ENCODE peak calls at places on chromosomes 5 and 9, in four cellular contexts. G is effector memory CD4-positive, alpha-beta T cell; D is heart left ventricle; B is neuronal stem cell. A is an unnamed sample.

GRCh38 chr5:112929336-112930081 is 7.5 kb upstream of the REEP5 start:
- DNase-seq in B (no peak), D (no peak), G (no peak), A (no peak)

GRCh38 chr5:138466058-138466899 is 1.0 kb downstream of the EGR1 start:
- DNase-seq in D (no peak), B (no peak), G (no peak), A (no peak)

GRCh38 chr9:126023962-126024361 is 276.8 kb downstream of the PBX3 start:
- DNase-seq in G (no peak), D (no peak), B (no peak), A (no peak)

GRCh38 chr9:6884101-6884500 is 126.3 kb downstream of the KDM4C start:
- DNase-seq in G (no peak), D (no peak), B (no peak), A (no peak)

GRCh38 chr5:33612386-33612785 is 171.6 kb downstream of the TARS1 start:
- DNase-seq in D (no peak), B (no peak), G (no peak), A (no peak)

GRCh38 chr9:88310310-88310980 is 77.8 kb upstream of the SPIN1 start:
- DNase-seq in G (no peak), B (no peak), D (no peak), A (no peak)

GRCh38 chr9:121222524-121223171 is 21.0 kb upstream of the RAB14 start:
- DNase-seq in G (no peak), B (no peak), D (no peak), A (no peak)

GRCh38 chr5:146098047-146098446 is 7.3 kb downstream of the PLAC8L1 start:
- DNase-seq in G (no peak), B (no peak), D (no peak), A (no peak)

GRCh38 chr5:135179308-135179980 is 145.4 kb upstream of the PITX1 start:
- DNase-seq in B (no peak), D (no peak), G (no peak), A (no peak)

GRCh38 chr5:73902327-73903051 is 276.5 kb downstream of the ARHGEF28 start:
- DNase-seq in D (no peak), G (no peak), B (peak), A (peak)

GRCh38 chr5:76579166-76579765 is 43.9 kb downstream of the F2RL2 start:
- DNase-seq in G (no peak), B (no peak), D (no peak), A (no peak)

GRCh38 chr9:125425176-125425897 is 163.7 kb downstream of the GAPVD1 start:
- DNase-seq in B (no peak), G (no peak), D (no peak), A (no peak)

GRCh38 chr5:80181618-80182211 is 74.1 kb downstream of the SERINC5 start:
- DNase-seq in G (peak), D (no peak), B (no peak), A (no peak)

GRCh38 chr5:80186634-80187033 is 69.2 kb downstream of the SERINC5 start:
- DNase-seq in D (no peak), B (no peak), G (no peak), A (no peak)

GRCh38 chr5:80185095-80185494 is 70.8 kb downstream of the SERINC5 start:
- DNase-seq in G (no peak), B (no peak), D (no peak), A (no peak)

GRCh38 chr5:80184235-80185023 is 71.4 kb downstream of the SERINC5 start:
- DNase-seq in B (no peak), G (no peak), D (no peak), A (no peak)

DNA sequence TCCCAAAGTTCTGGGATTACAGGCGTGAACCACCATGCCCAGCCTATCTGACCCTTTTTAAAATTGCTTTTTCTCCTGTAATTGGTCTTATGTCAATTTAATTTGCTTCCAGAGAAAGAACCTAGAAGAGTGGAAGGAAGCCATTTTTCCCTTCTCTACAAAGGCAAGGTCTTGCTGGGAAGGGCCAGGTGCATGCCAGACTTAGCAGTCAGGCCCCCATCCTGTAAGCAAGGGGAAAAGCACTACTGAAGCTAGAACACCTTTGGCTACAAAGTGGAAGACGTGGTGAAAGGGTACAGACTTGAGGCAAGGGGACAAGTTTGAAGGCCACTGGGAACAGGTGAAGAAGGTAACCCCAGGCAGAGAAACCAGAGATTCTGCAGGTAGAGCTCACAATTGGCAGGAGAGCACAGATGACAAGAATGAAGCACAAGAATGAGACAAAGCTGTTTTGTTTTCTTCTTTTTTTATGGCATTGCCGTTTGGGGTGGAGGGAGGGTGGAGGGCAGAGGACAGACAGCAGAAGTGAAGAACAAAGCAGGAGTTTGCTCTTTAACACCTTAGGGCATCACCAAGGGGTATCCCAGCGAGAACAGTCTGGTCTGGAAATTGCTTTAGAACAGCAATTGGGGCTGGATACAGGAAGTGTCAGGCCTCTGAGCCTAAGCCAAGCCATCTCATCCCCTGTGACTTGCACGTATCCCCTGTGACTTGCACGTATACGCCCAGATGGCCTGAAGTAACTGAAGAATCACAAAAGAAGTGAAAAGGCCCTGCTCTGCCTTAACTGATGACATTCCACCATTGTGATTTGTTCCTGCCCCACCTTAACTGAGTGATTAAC is 72.8 kb downstream of the SERINC5 start:
- DNase-seq in G (no peak), B (no peak), D (no peak), A (no peak)
- H3K4me3 ChIP-seq in G (no peak), B (no peak), D (no peak), A (no peak)

DNA sequence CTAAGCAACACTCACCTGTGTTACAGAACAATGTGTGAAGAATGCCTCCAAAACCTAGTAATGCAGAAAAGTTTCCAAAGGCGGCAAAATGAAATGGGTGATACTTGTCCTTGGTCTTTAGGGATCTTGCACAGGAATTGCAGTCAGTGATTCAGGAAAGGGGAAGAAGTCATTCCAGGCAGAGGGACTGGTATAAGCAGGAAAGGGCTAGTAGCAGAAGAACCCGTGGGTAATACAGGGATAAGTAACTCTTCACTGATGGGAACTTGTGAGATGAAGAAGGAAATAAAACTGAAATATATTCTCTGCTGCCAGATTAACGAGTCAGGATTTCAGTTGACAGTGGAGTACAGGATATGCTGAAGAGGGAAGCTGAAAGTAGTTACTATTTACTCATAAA is 1.2 kb downstream of the SRFBP1 start:
- DNase-seq in D (no peak), G (no peak), B (no peak), A (no peak)
- H3K4me3 ChIP-seq in D (peak), G (peak), B (peak), A (peak)

GRCh38 chr5:153490124-153491085 is at the start of gene GRIA1:
- DNase-seq in D (no peak), B (peak), G (no peak), A (no peak)
- H3K4me3 ChIP-seq in D (no peak), B (peak), G (no peak), A (no peak)

DNA sequence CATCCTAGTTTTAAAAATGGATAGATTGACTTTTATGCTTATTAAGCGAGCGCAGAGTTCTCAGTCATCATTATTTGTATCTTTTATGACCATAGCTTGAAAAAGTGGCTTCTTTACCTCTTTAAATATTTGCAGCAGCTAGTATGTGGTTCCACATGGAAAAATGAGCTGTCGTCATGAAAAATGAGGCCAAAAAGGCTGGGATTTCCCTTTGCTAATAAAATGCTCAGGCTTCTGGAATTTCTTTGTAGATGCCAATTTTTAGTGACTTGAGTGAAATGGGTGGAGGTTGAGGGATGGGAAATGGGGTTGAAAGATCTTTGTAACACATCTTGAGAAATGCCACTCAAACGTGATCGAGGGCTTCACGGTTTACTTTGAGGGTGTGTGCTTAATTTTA is 35.2 kb downstream of the RAI14 start:
- DNase-seq in B (no peak), D (no peak), G (no peak), A (no peak)
- H3K4me3 ChIP-seq in B (no peak), D (no peak), G (no peak), A (no peak)